ENCODE peak calls at places on chromosomes 3 and 15, in five cellular contexts. C, S, Q, W and J are unnamed samples.

GRCh38 chr3:196287066-196287404 is 491 bp downstream of the PCYT1A start:
- DNase-seq in C (no peak), S (no peak), Q (no peak), W (peak; percentile 27), J (no peak)

GRCh38 chr3:120435621-120436020 is 15.2 kb downstream of the FSTL1 start:
- DNase-seq in C (no peak), S (no peak), Q (no peak), W (peak; percentile 62), J (no peak)

GRCh38 chr3:125003369-125003853 is 52.4 kb downstream of the HEG1 start:
- DNase-seq in C (no peak), S (no peak), Q (no peak), W (peak; percentile 69), J (no peak)

GRCh38 chr3:125202197-125202596 is 10.4 kb downstream of the SLC12A8 start:
- DNase-seq in C (no peak), S (no peak), Q (no peak), W (peak; percentile 32), J (no peak)

GRCh38 chr3:186932281-186933181 is 2.2 kb downstream of the ST6GAL1 start:
- DNase-seq in C (no peak), S (no peak), Q (no peak), W (no peak), J (no peak)

GRCh38 chr3:160179906-160180305 is 45.3 kb upstream of the C3orf80 start:
- DNase-seq in C (no peak), S (no peak), Q (no peak), W (no peak), J (no peak)

GRCh38 chr3:11618897-11619296 is 24.8 kb downstream of the VGLL4 start:
- DNase-seq in C (no peak), S (no peak), Q (no peak), W (no peak), J (no peak)

GRCh38 chr15:55991841-55992768 is 1.3 kb downstream of the NEDD4 start:
- DNase-seq in C (no peak), S (no peak), Q (no peak), W (no peak), J (no peak)

GRCh38 chr3:47007482-47008257 is 28.2 kb downstream of the NBEAL2 start:
- DNase-seq in C (no peak), S (no peak), Q (no peak), W (no peak), J (no peak)

GRCh38 chr3:184459355-184459754 is 79.5 kb downstream of the CHRD start:
- DNase-seq in C (no peak), S (no peak), Q (no peak), W (peak; percentile 97), J (no peak)

GRCh38 chr3:142628806-142629205 is 32.6 kb downstream of the PLS1 start:
- DNase-seq in C (no peak), S (no peak), Q (no peak), W (no peak), J (no peak)

GRCh38 chr3:87267953-87268645 is 8.3 kb downstream of the POU1F1 start:
- DNase-seq in C (no peak), S (no peak), Q (no peak), W (no peak), J (no peak)

GRCh38 chr3:78221300-78221699 is 1181.4 kb downstream of the ROBO2 start:
- DNase-seq in C (no peak), S (no peak), Q (no peak), W (no peak), J (no peak)

GRCh38 chr3:80676869-80677268 is 909.1 kb upstream of the ROBO1 start:
- DNase-seq in C (no peak), S (no peak), Q (no peak), W (no peak), J (no peak)

GRCh38 chr15:31598620-31599019 is 272.0 kb downstream of the KLF13 start:
- DNase-seq in C (no peak), S (peak; percentile 71), Q (no peak), W (no peak), J (no peak)